ENCODE peak calls at places on chromosomes 2 and 18, in seven cellular contexts. S, D, R, L, U, B and Q are unnamed samples.

GRCh38 chr18:42296723-42297122 is 341.7 kb downstream of the PIK3C3 start:
- DNase-seq in R (peak; percentile 30), S (no peak), B (no peak), D (no peak), U (no peak), L (no peak), Q (peak; percentile 38)

GRCh38 chr2:19811186-19811585 is 90.6 kb downstream of the TTC32 start:
- DNase-seq in U (no peak), B (no peak), R (no peak), D (no peak), S (no peak), L (no peak), Q (no peak)

GRCh38 chr2:34656632-34657031 is 1057.5 kb upstream of the FAM98A start:
- DNase-seq in S (no peak), D (no peak), R (no peak), U (no peak), L (no peak), B (no peak), Q (no peak)

GRCh38 chr2:241514986-241515737 is 6.8 kb upstream of the STK25 start:
- DNase-seq in L (peak; percentile 84), S (no peak), B (no peak), U (no peak), D (no peak), R (no peak), Q (no peak)

GRCh38 chr2:25567406-25567805 is 106.0 kb downstream of the DTNB start:
- DNase-seq in U (no peak), S (no peak), D (peak; percentile 44), B (no peak), R (peak; percentile 65), L (peak; percentile 58), Q (peak; percentile 50)

GRCh38 chr18:8657873-8658521 is 47.4 kb upstream of the MTCL1 start:
- DNase-seq in D (peak; percentile 40), R (peak; percentile 43), B (no peak), U (no peak), S (no peak), L (no peak), Q (peak; percentile 43)

GRCh38 chr18:42828881-42829280 is 286.6 kb downstream of the RIT2 start:
- DNase-seq in U (no peak), D (no peak), S (no peak), B (no peak), R (no peak), L (no peak), Q (no peak)

GRCh38 chr2:23381084-23381483 is 3.9 kb upstream of the KLHL29 start:
- DNase-seq in B (peak; percentile 34), S (no peak), R (peak; percentile 52), D (peak; percentile 91), L (no peak), U (no peak), Q (peak; percentile 80)

GRCh38 chr2:149005471-149006077 is 32.9 kb upstream of the LYPD6B start:
- DNase-seq in S (no peak), D (no peak), B (no peak), R (peak; percentile 5), L (no peak), U (no peak), Q (no peak)

GRCh38 chr2:170394988-170395387 is 217.0 kb downstream of the MYO3B start:
- DNase-seq in R (peak; percentile 3), S (no peak), B (no peak), L (no peak), U (no peak), D (no peak), Q (no peak)

GRCh38 chr2:73272270-73272669 is 12.0 kb downstream of the FBXO41 start:
- DNase-seq in L (no peak), U (no peak), S (no peak), B (no peak), D (no peak), R (no peak), Q (no peak)

GRCh38 chr2:232925153-232925768 is 55.2 kb downstream of the SNORC start:
- DNase-seq in U (peak; percentile 36), B (no peak), R (no peak), D (no peak), L (no peak), S (no peak), Q (no peak)